ENCODE peak calls at places on chromosomes 4 and X, in eight cellular contexts. Y is NB4, N is gastrocnemius medialis, B is heart left ventricle, M is sigmoid colon, G is K562, A is A549, S is lower leg skin. R is an unnamed sample.

GRCh38 chr4:159358226-159358625 is 255.3 kb downstream of the RAPGEF2 start:
- DNase-seq in Y (no peak), N (no peak), B (no peak), M (no peak), G (no peak), A (no peak), S (no peak), R (no peak)

GRCh38 chrX:45781901-45782553 is 581.4 kb upstream of the DIPK2B start:
- DNase-seq in Y (peak; percentile 73), N (no peak), B (no peak), M (no peak), G (peak; percentile 9), A (peak; percentile 71), S (no peak), R (no peak)

GRCh38 chrX:110145854-110146253 is 142.9 kb downstream of the TMEM164 start:
- DNase-seq in Y (peak; percentile 47), N (no peak), B (no peak), M (no peak), G (peak; percentile 32), A (peak; percentile 36), S (no peak), R (peak; percentile 40)

GRCh38 chr4:38044060-38044459 is 83.9 kb downstream of the PTTG2 start:
- DNase-seq in Y (no peak), N (no peak), B (no peak), M (no peak), G (no peak), A (no peak), S (no peak), R (no peak)

GRCh38 chr4:25743971-25744370 is 88.3 kb downstream of the SLC34A2 start:
- DNase-seq in Y (no peak), N (no peak), B (no peak), M (no peak), G (no peak), A (no peak), S (no peak), R (no peak)

GRCh38 chrX:261167-261857 is 19.9 kb upstream of the PLCXD1 start:
- DNase-seq in Y (no peak), N (no peak), B (peak; percentile 41), M (peak; percentile 57), G (peak; percentile 28), A (peak; percentile 82), S (peak; percentile 84), R (no peak)

GRCh38 chr4:104352211-104352610 is 142.5 kb downstream of the CXXC4 start:
- DNase-seq in Y (peak; percentile 17), N (no peak), B (no peak), M (no peak), G (no peak), A (peak; percentile 5), S (no peak), R (no peak)

GRCh38 chr4:143381171-143382118 is 44.8 kb downstream of the GAB1 start:
- DNase-seq in Y (no peak), N (peak; percentile 65), B (peak; percentile 89), M (peak; percentile 96), G (peak; percentile 61), A (no peak), S (peak; percentile 94), R (peak; percentile 20)

GRCh38 chr4:82643994-82644730 is 82.4 kb upstream of the TMEM150C start:
- DNase-seq in Y (no peak), N (no peak), B (no peak), M (no peak), G (no peak), A (peak; percentile 33), S (no peak), R (no peak)

GRCh38 chrX:110267874-110268273 is 50.0 kb downstream of the AMMECR1 start:
- DNase-seq in Y (no peak), N (no peak), B (no peak), M (no peak), G (no peak), A (no peak), S (no peak), R (no peak)

GRCh38 chr4:86818845-86819244 is 30.3 kb downstream of the SLC10A6 start:
- DNase-seq in Y (peak; percentile 11), N (no peak), B (no peak), M (no peak), G (peak; percentile 6), A (peak; percentile 20), S (no peak), R (no peak)

GRCh38 chr4:38837849-38838248 is 18.8 kb downstream of the TLR6 start:
- DNase-seq in Y (peak; percentile 37), N (no peak), B (no peak), M (no peak), G (no peak), A (no peak), S (no peak), R (no peak)

GRCh38 chr4:3223346-3223745 is 25.6 kb upstream of the MSANTD1 start:
- DNase-seq in Y (no peak), N (no peak), B (peak; percentile 11), M (peak; percentile 17), G (no peak), A (no peak), S (no peak), R (no peak)

GRCh38 chrX:24902808-24903207 is 113.0 kb downstream of the ARX start:
- DNase-seq in Y (no peak), N (no peak), B (no peak), M (no peak), G (no peak), A (no peak), S (no peak), R (peak; percentile 3)

GRCh38 chr4:81628489-81628888 is 156.8 kb upstream of the RASGEF1B start:
- DNase-seq in Y (no peak), N (no peak), B (no peak), M (no peak), G (no peak), A (no peak), S (no peak), R (no peak)
- TF ChIP-seq POLR2A in Y (no peak), N (no peak), B (no peak), M (no peak), G (no peak), A (no peak), S (no peak), R (no peak)

GRCh38 chrX:48475774-48476577 is at the start of gene FTSJ1:
- DNase-seq in Y (peak; percentile 92), N (peak; percentile 69), B (peak; percentile 89), M (peak; percentile 93), G (peak; percentile 93), A (peak; percentile 90), S (peak; percentile 97), R (peak; percentile 90)
- TF ChIP-seq POLR2A in Y (peak; percentile 53), N (peak; percentile 32), B (peak; percentile 35), M (no peak), G (peak; percentile 79), A (peak; percentile 57), S (no peak), R (peak; percentile 45)

GRCh38 chr4:184733654-184734524 is at the start of gene CENPU:
- DNase-seq in Y (peak; percentile 99), N (peak; percentile 92), B (peak; percentile 97), M (peak; percentile 97), G (peak; percentile 99), A (peak; percentile 96), S (peak; percentile 99), R (peak; percentile 99)
- TF ChIP-seq POLR2A in Y (peak; percentile 87), N (peak; percentile 20), B (peak; percentile 73), M (no peak), G (peak; percentile 93), A (peak; percentile 54), S (no peak), R (peak; percentile 94)

DNA sequence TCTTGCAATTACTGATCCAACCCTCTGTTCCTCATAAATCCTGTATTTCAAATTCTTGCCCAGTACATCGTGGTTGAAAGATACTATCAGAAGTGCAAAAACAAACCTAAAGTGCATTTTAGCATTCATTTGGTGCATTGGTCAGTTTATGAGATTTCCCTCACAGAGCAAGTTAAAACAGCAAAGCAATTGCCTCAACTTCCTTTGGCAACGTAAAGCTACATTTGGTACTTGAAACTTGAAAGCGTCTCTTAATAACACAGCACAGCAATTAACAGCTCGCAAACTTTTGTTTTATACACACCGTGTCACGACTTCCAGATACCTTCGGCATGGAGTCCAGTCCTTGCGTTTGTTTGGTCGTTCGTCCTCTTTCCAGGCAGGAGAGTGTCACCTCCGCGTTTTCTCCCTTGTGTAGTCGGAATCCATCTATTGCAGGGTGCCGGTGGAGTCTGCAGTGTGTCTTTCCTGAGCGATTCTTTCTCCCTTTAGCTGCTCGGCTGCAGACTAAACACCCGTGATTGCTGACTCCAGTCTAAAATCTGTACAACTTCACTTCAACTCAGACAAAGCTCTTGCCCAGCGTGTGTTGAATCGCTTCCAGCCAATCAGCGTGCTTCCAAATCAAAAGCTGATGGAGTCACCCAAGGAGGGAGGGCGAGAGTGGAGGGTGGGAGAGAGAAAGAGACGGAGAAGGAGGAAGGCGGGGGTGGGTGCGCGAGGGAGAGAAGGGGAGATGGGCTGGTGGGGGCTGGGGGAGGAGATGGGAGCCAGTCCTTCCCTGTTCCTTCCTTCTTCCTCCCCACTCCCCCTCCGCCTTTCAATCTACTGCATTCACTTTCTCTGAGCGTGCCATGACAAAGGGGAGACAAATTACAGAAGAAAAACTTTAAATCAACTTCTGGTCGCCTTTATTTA is at the start of gene PCDH18:
- DNase-seq in Y (no peak), N (peak; percentile 82), B (peak; percentile 87), M (peak; percentile 97), G (no peak), A (no peak), S (peak; percentile 97), R (no peak)
- TF ChIP-seq POLR2A in Y (no peak), N (peak; percentile 64), B (peak; percentile 63), M (peak; percentile 66), G (no peak), A (no peak), S (no peak), R (no peak)

DNA sequence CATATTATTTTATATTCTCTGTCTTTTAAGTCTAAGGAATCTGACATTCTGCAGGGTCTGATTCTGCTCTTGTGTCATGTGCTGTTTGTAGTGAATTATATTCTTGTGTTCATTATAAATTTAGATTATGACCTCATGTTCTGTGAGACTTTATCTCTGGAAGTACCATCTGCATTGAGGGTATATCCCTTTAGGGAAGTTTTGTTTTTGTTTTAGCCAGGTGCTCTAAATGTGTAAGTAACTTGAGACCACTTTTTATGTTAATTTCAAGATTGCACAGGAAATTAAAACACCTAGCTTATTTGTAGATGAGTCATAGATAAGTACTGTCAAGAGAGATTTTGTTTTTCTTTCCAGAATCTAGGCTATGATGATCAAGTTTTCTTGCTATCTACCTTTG is 35.0 kb upstream of the DKK2 start:
- DNase-seq in Y (no peak), N (no peak), B (no peak), M (no peak), G (no peak), A (no peak), S (no peak), R (no peak)
- TF ChIP-seq POLR2A in Y (no peak), N (no peak), B (no peak), M (no peak), G (no peak), A (no peak), S (no peak), R (no peak)

DNA sequence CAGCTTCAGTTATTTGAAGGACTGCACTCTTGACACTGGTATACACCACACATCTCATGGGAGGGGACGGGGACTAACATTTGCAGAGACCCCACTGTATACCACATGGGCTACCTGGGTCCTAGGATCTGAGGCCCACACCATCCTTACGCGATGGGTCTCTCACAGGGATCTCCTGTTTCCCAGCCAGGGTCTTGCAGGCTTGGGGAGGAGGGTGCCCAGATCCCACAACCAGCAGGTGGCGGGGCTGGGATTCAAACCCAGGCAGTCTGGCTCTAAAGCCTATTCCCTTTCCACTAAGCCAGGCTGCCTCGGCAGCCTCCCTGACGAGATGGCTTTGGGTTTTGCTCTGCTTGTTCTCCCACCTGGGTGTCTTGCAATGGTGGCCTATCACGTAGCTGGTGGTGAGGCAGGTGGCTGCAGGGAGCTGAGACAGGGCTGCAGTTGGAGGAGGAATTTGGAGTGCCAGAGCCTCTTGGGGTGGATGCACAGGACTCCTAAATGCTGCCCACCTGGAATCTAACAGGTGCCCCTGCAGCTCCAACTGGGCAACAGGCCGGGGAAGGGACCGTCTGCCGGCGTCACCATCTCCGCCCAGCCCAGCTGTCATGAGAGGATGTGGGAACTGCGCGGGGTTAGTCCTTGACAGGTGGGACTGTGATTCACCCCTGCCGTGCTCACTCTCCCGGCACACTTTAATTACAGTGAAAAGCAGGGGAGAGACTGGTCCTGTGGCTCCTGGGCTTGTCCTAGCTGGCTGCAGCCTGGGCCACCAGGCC is 110.7 kb downstream of the PSAPL1 start:
- DNase-seq in Y (peak; percentile 18), N (no peak), B (peak; percentile 8), M (no peak), G (peak; percentile 9), A (peak; percentile 77), S (no peak), R (no peak)
- TF ChIP-seq POLR2A in Y (no peak), N (no peak), B (no peak), M (no peak), G (no peak), A (no peak), S (no peak), R (no peak)

R was measured in erythroblast.